ENCODE peak calls at places on chromosomes 4 and X, in four cellular contexts. One of them, this sample, is unnamed.
A peak's percentile ranks its signal among the peaks of the same experiment; 100 is the strongest.

GRCh38 chrX:129449141-129449540 is 74.1 kb downstream of the SMARCA1 start:
- DNase-seq in activated CD4-positive, CD25-positive, alpha-beta regulatory T cell treated with anti-CD3 and anti-CD28 coated beads, Interleukin-2, amount 50 U/mL, for 72 hours: no peak
- DNase-seq in SK-MEL-5: peak; percentile 37
- DNase-seq in GM23338: no peak
- DNase-seq in this sample: no peak

GRCh38 chr4:6732441-6733357 is 16.7 kb downstream of the BLOC1S4 start:
- DNase-seq in GM23338: no peak
- DNase-seq in SK-MEL-5: no peak
- DNase-seq in activated CD4-positive, CD25-positive, alpha-beta regulatory T cell treated with anti-CD3 and anti-CD28 coated beads, Interleukin-2, amount 50 U/mL, for 72 hours: no peak
- DNase-seq in this sample: no peak

GRCh38 chr4:139955600-139955999 is 198.4 kb downstream of the MAML3 start:
- DNase-seq in GM23338: peak; percentile 21
- DNase-seq in activated CD4-positive, CD25-positive, alpha-beta regulatory T cell treated with anti-CD3 and anti-CD28 coated beads, Interleukin-2, amount 50 U/mL, for 72 hours: no peak
- DNase-seq in SK-MEL-5: no peak
- DNase-seq in this sample: no peak

GRCh38 chrX:6067600-6067999 is 161.1 kb downstream of the NLGN4X start:
- DNase-seq in GM23338: no peak
- DNase-seq in activated CD4-positive, CD25-positive, alpha-beta regulatory T cell treated with anti-CD3 and anti-CD28 coated beads, Interleukin-2, amount 50 U/mL, for 72 hours: no peak
- DNase-seq in SK-MEL-5: no peak
- DNase-seq in this sample: no peak

GRCh38 chrX:110432066-110432465 is 73.4 kb downstream of the RTL9 start:
- DNase-seq in SK-MEL-5: no peak
- DNase-seq in GM23338: no peak
- DNase-seq in activated CD4-positive, CD25-positive, alpha-beta regulatory T cell treated with anti-CD3 and anti-CD28 coated beads, Interleukin-2, amount 50 U/mL, for 72 hours: no peak
- DNase-seq in this sample: no peak

GRCh38 chrX:68332156-68332823 is 101.0 kb downstream of the OPHN1 start:
- DNase-seq in SK-MEL-5: peak; percentile 2
- DNase-seq in activated CD4-positive, CD25-positive, alpha-beta regulatory T cell treated with anti-CD3 and anti-CD28 coated beads, Interleukin-2, amount 50 U/mL, for 72 hours: no peak
- DNase-seq in GM23338: peak; percentile 49
- DNase-seq in this sample: no peak

GRCh38 chr4:88841635-88842034 is 144.0 kb upstream of the NAP1L5 start:
- DNase-seq in GM23338: no peak
- DNase-seq in activated CD4-positive, CD25-positive, alpha-beta regulatory T cell treated with anti-CD3 and anti-CD28 coated beads, Interleukin-2, amount 50 U/mL, for 72 hours: no peak
- DNase-seq in SK-MEL-5: no peak
- DNase-seq in this sample: no peak

GRCh38 chr4:15436515-15436914 is 8.7 kb downstream of the C1QTNF7 start:
- DNase-seq in GM23338: no peak
- DNase-seq in activated CD4-positive, CD25-positive, alpha-beta regulatory T cell treated with anti-CD3 and anti-CD28 coated beads, Interleukin-2, amount 50 U/mL, for 72 hours: no peak
- DNase-seq in SK-MEL-5: no peak
- DNase-seq in this sample: no peak

GRCh38 chr4:139014391-139015268 is 951 bp upstream of the NOCT start:
- DNase-seq in activated CD4-positive, CD25-positive, alpha-beta regulatory T cell treated with anti-CD3 and anti-CD28 coated beads, Interleukin-2, amount 50 U/mL, for 72 hours: no peak
- DNase-seq in GM23338: peak; percentile 56
- DNase-seq in SK-MEL-5: peak; percentile 47
- DNase-seq in this sample: no peak

GRCh38 chr4:186727977-186728519 is 4.4 kb upstream of the FAT1 start:
- DNase-seq in GM23338: peak; percentile 56
- DNase-seq in activated CD4-positive, CD25-positive, alpha-beta regulatory T cell treated with anti-CD3 and anti-CD28 coated beads, Interleukin-2, amount 50 U/mL, for 72 hours: no peak
- DNase-seq in SK-MEL-5: peak; percentile 15
- DNase-seq in this sample: no peak

GRCh38 chr4:76087007-76087769 is 12.7 kb downstream of the ART3 start:
- DNase-seq in SK-MEL-5: peak; percentile 96
- DNase-seq in activated CD4-positive, CD25-positive, alpha-beta regulatory T cell treated with anti-CD3 and anti-CD28 coated beads, Interleukin-2, amount 50 U/mL, for 72 hours: no peak
- DNase-seq in GM23338: peak; percentile 92
- DNase-seq in this sample: peak; percentile 67

GRCh38 chrX:27735914-27736313 is 71.9 kb upstream of the MAGEB10 start:
- DNase-seq in activated CD4-positive, CD25-positive, alpha-beta regulatory T cell treated with anti-CD3 and anti-CD28 coated beads, Interleukin-2, amount 50 U/mL, for 72 hours: no peak
- DNase-seq in SK-MEL-5: no peak
- DNase-seq in GM23338: no peak
- DNase-seq in this sample: no peak

GRCh38 chrX:68693481-68694410 is 46.3 kb downstream of the STARD8 start:
- DNase-seq in SK-MEL-5: peak; percentile 1
- DNase-seq in GM23338: peak; percentile 85
- DNase-seq in activated CD4-positive, CD25-positive, alpha-beta regulatory T cell treated with anti-CD3 and anti-CD28 coated beads, Interleukin-2, amount 50 U/mL, for 72 hours: no peak
- DNase-seq in this sample: no peak

GRCh38 chr4:174036563-174036962 is 246.9 kb downstream of the FBXO8 start:
- DNase-seq in GM23338: no peak
- DNase-seq in SK-MEL-5: no peak
- DNase-seq in activated CD4-positive, CD25-positive, alpha-beta regulatory T cell treated with anti-CD3 and anti-CD28 coated beads, Interleukin-2, amount 50 U/mL, for 72 hours: no peak
- DNase-seq in this sample: peak; percentile 19

GRCh38 chrX:129523076-129524055 is at the start of gene SMARCA1:
- DNase-seq in GM23338: peak; percentile 62
- DNase-seq in SK-MEL-5: peak; percentile 56
- DNase-seq in activated CD4-positive, CD25-positive, alpha-beta regulatory T cell treated with anti-CD3 and anti-CD28 coated beads, Interleukin-2, amount 50 U/mL, for 72 hours: no peak
- DNase-seq in this sample: peak; percentile 70

GRCh38 chrX:130393451-130394074 is 8.1 kb upstream of the GPR119 start:
- DNase-seq in activated CD4-positive, CD25-positive, alpha-beta regulatory T cell treated with anti-CD3 and anti-CD28 coated beads, Interleukin-2, amount 50 U/mL, for 72 hours: no peak
- DNase-seq in SK-MEL-5: peak; percentile 70
- DNase-seq in GM23338: peak; percentile 67
- DNase-seq in this sample: peak; percentile 26

GRCh38 chr4:120215350-120215749 is 148.7 kb upstream of the MAD2L1 start:
- DNase-seq in activated CD4-positive, CD25-positive, alpha-beta regulatory T cell treated with anti-CD3 and anti-CD28 coated beads, Interleukin-2, amount 50 U/mL, for 72 hours: no peak
- DNase-seq in GM23338: no peak
- DNase-seq in SK-MEL-5: no peak
- DNase-seq in this sample: no peak

This sample was measured in NCI-H146.